ENCODE peak calls at places on chromosome 7, in four cellular contexts. O is tibial artery, W is spleen, G is tibial nerve. B is an unnamed sample. For H3K9me3, the result is how much of the 10 kb centered on the place peaks cover.

GRCh38 chr7:2638224-2638991 is 6.6 kb downstream of the TTYH3 start:
- DNase-seq in O (peak), W (peak), G (no peak), B (no peak)

GRCh38 chr7:55534916-55535636 is 37.2 kb downstream of the VOPP1 start:
- DNase-seq in O (no peak), W (peak), G (no peak), B (no peak)

GRCh38 chr7:1584700-1585099 is 14.9 kb upstream of the PSMG3 start:
- DNase-seq in O (no peak), W (no peak), G (no peak), B (no peak)

GRCh38 chr7:156107957-156108356 is 295.7 kb upstream of the SHH start:
- DNase-seq in O (peak), W (no peak), G (no peak), B (no peak)

GRCh38 chr7:7005303-7005702 is 177.0 kb upstream of the C1GALT1 start:
- DNase-seq in O (no peak), W (no peak), G (no peak), B (no peak)

GRCh38 chr7:128912281-128912680 is 1.8 kb upstream of the KCP start:
- DNase-seq in O (peak), W (peak), G (no peak), B (no peak)

GRCh38 chr7:1919539-1920265 is 249.6 kb downstream of the ELFN1 start:
- DNase-seq in O (no peak), W (peak), G (no peak), B (no peak)

GRCh38 chr7:131123991-131124629 is 203.6 kb upstream of the MKLN1 start:
- DNase-seq in O (no peak), W (no peak), G (no peak), B (no peak)

GRCh38 chr7:156423876-156424275 is 216.7 kb upstream of the RNF32 start:
- DNase-seq in O (no peak), W (no peak), G (no peak), B (no peak)

GRCh38 chr7:11237742-11238141 is 264.1 kb downstream of the PHF14 start:
- DNase-seq in O (no peak), W (no peak), G (no peak), B (no peak)

GRCh38 chr7:76108540-76109233 is 60.8 kb downstream of the MDH2 start:
- DNase-seq in O (no peak), W (no peak), G (no peak), B (no peak)

GRCh38 chr7:15085361-15085760 is 182.8 kb upstream of the DGKB start:
- DNase-seq in O (no peak), W (no peak), G (no peak), B (no peak)

GRCh38 chr7:36141850-36142249 is 11.2 kb upstream of the EEPD1 start:
- DNase-seq in O (no peak), W (no peak), G (no peak), B (no peak)

GRCh38 chr7:23418046-23418445 is 52.2 kb downstream of the IGF2BP3 start:
- DNase-seq in O (no peak), W (no peak), G (no peak), B (no peak)

GRCh38 chr7:95435422-95435780 is 573 bp upstream of the PON2 start:
- DNase-seq in O (no peak), W (peak), G (no peak), B (no peak)

GRCh38 chr7:23714579-23714978 is 4.6 kb downstream of the STK31 start:
- DNase-seq in O (no peak), W (no peak), G (no peak), B (no peak)

GRCh38 chr7:26645126-26645525 is 219.3 kb downstream of the SKAP2 start:
- DNase-seq in O (no peak), W (no peak), G (no peak), B (no peak)

GRCh38 chr7:40851001-40851400 is 716.2 kb downstream of the SUGCT start:
- DNase-seq in O (no peak), W (no peak), G (no peak), B (no peak)

GRCh38 chr7:54995631-54996340 is 23.0 kb upstream of the EGFR start:
- DNase-seq in O (no peak), W (no peak), G (no peak), B (no peak)

GRCh38 chr7:155810607-155811559 is 1.4 kb downstream of the SHH start:
- DNase-seq in O (no peak), W (peak), G (no peak), B (no peak)

GRCh38 chr7:92266415-92267241 is 20.9 kb downstream of the ANKIB1 start:
- DNase-seq in O (no peak), W (no peak), G (no peak), B (no peak)

GRCh38 chr7:50531928-50532327 is 33.3 kb downstream of the DDC start:
- DNase-seq in O (no peak), W (no peak), G (no peak), B (no peak)

GRCh38 chr7:18276380-18276779 is 219.2 kb upstream of the HDAC9 start:
- DNase-seq in O (no peak), W (no peak), G (no peak), B (no peak)

GRCh38 chr7:126483972-126484371 is 768.8 kb downstream of the GRM8 start:
- DNase-seq in O (no peak), W (no peak), G (no peak), B (no peak)

GRCh38 chr7:92722541-92722940 is 113.8 kb downstream of the CDK6 start:
- DNase-seq in O (no peak), W (no peak), G (no peak), B (no peak)

GRCh38 chr7:66591801-66592596 is 36.7 kb upstream of the KCTD7 start:
- DNase-seq in O (peak), W (peak), G (peak), B (peak)

GRCh38 chr7:4670791-4671190 is 11.3 kb upstream of the FOXK1 start:
- DNase-seq in O (no peak), W (no peak), G (no peak), B (no peak)

GRCh38 chr7:108716783-108717182 is 147.1 kb downstream of the DNAJB9 start:
- DNase-seq in O (no peak), W (no peak), G (no peak), B (no peak)

GRCh38 chr7:139043823-139044812 is 8.3 kb upstream of the ZC3HAV1L start:
- DNase-seq in O (no peak), W (no peak), G (no peak), B (peak)

GRCh38 chr7:81159402-81159801 is 240.6 kb upstream of the SEMA3C start:
- DNase-seq in O (no peak), W (no peak), G (no peak), B (no peak)

GRCh38 chr7:90516257-90516656 is 46.8 kb downstream of the PTTG1IP2 start:
- DNase-seq in O (no peak), W (no peak), G (no peak), B (no peak)

GRCh38 chr7:46244752-46245151 is 323.7 kb upstream of the IGFBP3 start:
- DNase-seq in O (no peak), W (no peak), G (no peak), B (no peak)

GRCh38 chr7:46243406-46243805 is 322.3 kb upstream of the IGFBP3 start:
- DNase-seq in O (no peak), W (no peak), G (no peak), B (no peak)

GRCh38 chr7:46245587-46246111 is 324.6 kb upstream of the IGFBP3 start:
- DNase-seq in O (no peak), W (no peak), G (no peak), B (no peak)

GRCh38 chr7:46253500-46253899 is 332.4 kb upstream of the IGFBP3 start:
- DNase-seq in O (no peak), W (no peak), G (no peak), B (no peak)

GRCh38 chr7:46247622-46248181 is 326.6 kb upstream of the IGFBP3 start:
- DNase-seq in O (no peak), W (no peak), G (no peak), B (no peak)
- H3K9me3 ChIP-seq in O (under half), W (under half), G (under half), B (under half)

GRCh38 chr7:100082978-100083377 is 1.5 kb upstream of the ZNF3 start:
- DNase-seq in O (no peak), W (no peak), G (no peak), B (no peak)
- H3K27ac ChIP-seq in O (no peak), W (peak), G (no peak), B (no peak)

GRCh38 chr7:52154382-52154781 is 837.8 kb upstream of the COBL start:
- DNase-seq in O (no peak), W (no peak), G (no peak), B (no peak)
- H3K9me3 ChIP-seq in O (under half), W (under half), G (under half), B (under half)

DNA sequence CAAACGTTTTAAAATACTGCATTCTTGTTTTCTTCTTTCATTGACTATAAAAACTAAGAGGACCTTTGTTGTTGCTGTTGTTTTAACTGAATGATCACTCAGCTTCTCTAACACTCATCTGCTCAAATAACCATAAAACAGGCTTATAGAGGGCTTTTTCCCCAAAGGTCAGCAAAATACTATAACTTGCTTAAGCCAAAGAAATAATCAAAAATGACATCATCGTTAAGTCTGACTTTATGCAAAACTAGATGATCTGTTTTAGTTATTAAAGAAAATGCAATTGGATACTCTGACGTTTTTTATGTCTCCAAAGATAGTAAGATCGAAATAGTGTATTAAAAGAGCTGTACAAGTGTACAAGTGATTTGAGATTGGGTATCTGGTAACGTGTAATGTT is 152.9 kb downstream of the SEMA3A start:
- DNase-seq in O (no peak), W (no peak), G (no peak), B (no peak)
- H3K27ac ChIP-seq in O (no peak), W (no peak), G (no peak), B (no peak)

GRCh38 chr7:157816086-157816485 is 479.3 kb downstream of the DNAJB6 start:
- DNase-seq in O (no peak), W (peak), G (no peak), B (no peak)

GRCh38 chr7:157816526-157817250 is 479.9 kb downstream of the DNAJB6 start:
- DNase-seq in O (no peak), W (peak), G (no peak), B (no peak)

GRCh38 chr7:157817944-157818700 is 481.3 kb downstream of the DNAJB6 start:
- DNase-seq in O (no peak), W (peak), G (no peak), B (no peak)

GRCh38 chr7:157818701-157819516 is 482.1 kb downstream of the DNAJB6 start:
- DNase-seq in O (no peak), W (peak), G (no peak), B (no peak)

DNA sequence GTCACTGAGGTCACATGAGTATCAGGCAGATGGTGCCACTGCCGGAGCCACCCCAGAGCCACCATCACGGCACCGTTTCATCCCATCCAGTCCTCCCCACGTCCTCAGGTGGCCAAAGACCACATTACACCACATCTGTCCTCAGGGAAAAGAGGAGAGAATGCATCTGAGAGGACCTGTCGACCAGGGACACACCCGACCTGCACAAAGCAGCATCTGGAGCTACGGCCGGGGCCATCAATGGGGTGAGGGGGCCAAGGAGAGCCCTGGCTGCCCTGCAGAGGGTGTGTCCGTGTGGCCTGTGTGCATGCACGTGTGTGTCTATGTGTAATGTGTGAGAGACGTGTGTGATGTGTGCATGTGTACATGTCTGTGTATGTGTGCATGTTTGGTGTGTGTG is 480.6 kb downstream of the DNAJB6 start:
- DNase-seq in O (no peak), W (peak), G (no peak), B (no peak)
- H3K9me3 ChIP-seq in O (under half), W (under half), G (under half), B (under half)

GRCh38 chr7:43199333-43199732 is 86.9 kb downstream of the HECW1 start:
- DNase-seq in O (no peak), W (no peak), G (no peak), B (no peak)
- H3K27ac ChIP-seq in O (no peak), W (no peak), G (no peak), B (no peak)

DNA sequence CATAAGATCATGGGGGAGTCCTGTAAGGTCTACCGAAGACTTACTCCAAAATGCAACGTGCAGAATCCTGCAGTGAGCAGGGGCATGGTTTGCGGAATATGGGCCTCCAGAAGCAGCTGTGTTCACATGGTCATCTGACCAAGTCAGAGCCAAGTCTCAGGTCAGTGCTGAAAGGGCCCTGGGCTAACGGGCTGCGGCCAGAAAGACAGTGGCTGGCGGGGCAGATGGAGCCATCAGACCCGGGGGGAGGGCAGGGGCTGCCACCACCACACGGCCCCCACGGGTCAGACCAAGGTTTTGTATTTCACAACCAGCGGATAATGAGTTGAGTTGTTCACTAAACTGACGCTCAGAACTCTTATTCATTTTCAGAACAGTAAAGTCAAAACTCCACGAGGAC is 522.3 kb downstream of the PTPRN2 start:
- DNase-seq in O (no peak), W (peak), G (no peak), B (no peak)
- H3K9me3 ChIP-seq in O (under half), W (under half), G (under half), B (under half)

DNA sequence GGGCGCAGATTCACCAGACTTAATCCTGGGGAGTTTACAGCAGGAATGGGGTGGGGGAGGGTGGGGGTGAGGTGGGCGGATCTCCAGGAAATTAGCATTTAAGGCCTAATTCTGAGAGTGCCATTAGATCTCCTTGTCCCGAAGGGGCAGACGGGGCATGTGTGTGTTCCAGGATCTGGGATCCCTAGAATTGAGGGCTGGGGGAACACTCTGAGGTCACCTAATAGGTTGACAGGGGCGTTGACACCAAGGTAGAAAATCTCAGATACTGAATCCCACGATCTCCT is 9.4 kb upstream of the EPHB4 start:
- DNase-seq in O (no peak), W (no peak), G (no peak), B (no peak)
- H3K27ac ChIP-seq in O (peak), W (peak), G (peak), B (no peak)

DNA sequence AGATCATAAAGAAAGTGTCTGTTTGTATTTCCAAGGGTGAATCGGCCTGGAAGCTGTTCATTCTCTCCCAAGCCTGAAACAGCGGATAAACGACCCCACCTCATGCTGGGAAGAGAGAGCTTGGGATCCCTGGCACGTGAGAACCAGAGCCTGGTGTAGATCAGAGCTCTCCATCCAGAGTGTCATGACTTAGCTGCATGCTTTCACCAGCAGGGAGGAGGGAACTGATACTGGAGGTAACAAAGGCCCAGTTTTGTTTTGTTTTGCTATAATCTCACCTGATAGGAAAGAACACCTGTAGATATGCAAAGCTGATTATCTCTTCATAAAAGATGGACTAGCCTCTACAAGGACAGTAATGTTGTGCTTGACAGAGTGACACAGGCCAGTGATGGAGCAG is 236.6 kb downstream of the POM121L12 start:
- DNase-seq in O (no peak), W (no peak), G (no peak), B (no peak)
- H3K9me3 ChIP-seq in O (under half), W (under half), G (under half), B (under half)

GRCh38 chr7:24908757-24909156 is 71.2 kb downstream of the OSBPL3 start:
- DNase-seq in O (no peak), W (no peak), G (no peak), B (no peak)
- H3K27ac ChIP-seq in O (no peak), W (no peak), G (no peak), B (no peak)

B was measured in effector memory CD4-positive, alpha-beta T cell.